ENCODE peak calls at places on chromosomes 5 and 9, in five cellular contexts. R is colonic mucosa; P is HT1080; M is stimulated activated CD4-positive, alpha-beta T cell treated with anti-CD3 and anti-CD28 coated beads, Interleukin-4, amount 100 ng/mL, for 1 hour; Z is stimulated activated CD8-positive, alpha-beta memory T cell treated with anti-CD3 and anti-CD28 coated beads, Interleukin-12 subunit alpha, Interleukin-12 subunit beta, amount 100 ng/mL, for 1 hour. J is an unnamed sample.

GRCh38 chr5:172777381-172778222 is 6.6 kb upstream of the DUSP1 start:
- DNase-seq in P (peak), R (peak), M (peak), Z (peak), J (peak)

GRCh38 chr5:94700592-94700991 is 82.1 kb downstream of the SLF1 start:
- DNase-seq in Z (no peak), P (peak), M (no peak), R (no peak), J (no peak)

GRCh38 chr9:15146121-15146820 is 160.7 kb downstream of the TTC39B start:
- DNase-seq in Z (no peak), R (no peak), P (no peak), M (no peak), J (no peak)

GRCh38 chr5:92320446-92320845 is 937.3 kb upstream of the ARRDC3 start:
- DNase-seq in Z (no peak), P (no peak), M (no peak), R (no peak), J (no peak)

GRCh38 chr9:7782390-7783120 is 17.0 kb downstream of the DMAC1 start:
- DNase-seq in R (no peak), P (no peak), Z (no peak), M (no peak), J (no peak)

GRCh38 chr5:177131352-177131710 is 2.2 kb upstream of the NSD1 start:
- DNase-seq in Z (no peak), R (no peak), M (no peak), P (no peak), J (no peak)

GRCh38 chr9:116524778-116525470 is 162.2 kb upstream of the TRIM32 start:
- DNase-seq in Z (no peak), P (no peak), R (no peak), M (no peak), J (no peak)

GRCh38 chr9:114341991-114342390 is 12.3 kb downstream of the ORM2 start:
- DNase-seq in R (no peak), M (no peak), P (no peak), Z (no peak), J (no peak)

GRCh38 chr5:661891-662750 is 31.0 kb downstream of the TPPP start:
- DNase-seq in P (no peak), Z (no peak), R (no peak), M (no peak), J (no peak)

GRCh38 chr9:105264380-105264779 is 19.9 kb downstream of the SLC44A1 start:
- DNase-seq in M (no peak), R (no peak), Z (no peak), P (no peak), J (no peak)

GRCh38 chr5:93532370-93532769 is 48.6 kb downstream of the NR2F1-AS1 start:
- DNase-seq in M (no peak), P (no peak), R (peak), Z (no peak), J (no peak)

GRCh38 chr5:2523180-2523579 is 228.3 kb downstream of the IRX2 start:
- DNase-seq in Z (no peak), P (no peak), R (no peak), M (no peak), J (no peak)

GRCh38 chr9:35661756-35662350 is 3.1 kb downstream of the ARHGEF39 start:
- DNase-seq in P (no peak), Z (no peak), M (no peak), R (no peak), J (no peak)

GRCh38 chr9:81546498-81546897 is 142.8 kb downstream of the TLE1 start:
- DNase-seq in R (no peak), P (no peak), Z (no peak), M (no peak), J (no peak)

GRCh38 chr5:27325513-27325912 is 287.1 kb upstream of the CDH9 start:
- DNase-seq in P (peak), Z (no peak), M (no peak), R (no peak), J (no peak)

GRCh38 chr5:160887780-160888179 is 35.8 kb upstream of the ATP10B start:
- DNase-seq in M (no peak), Z (no peak), P (no peak), R (peak), J (no peak)

GRCh38 chr9:1960696-1961095 is 54.5 kb upstream of the SMARCA2 start:
- DNase-seq in Z (no peak), M (no peak), P (no peak), R (no peak), J (no peak)

GRCh38 chr9:34624475-34624984 is 4.2 kb upstream of the DCTN3 start:
- DNase-seq in R (no peak), M (no peak), Z (no peak), P (no peak), J (no peak)

GRCh38 chr9:35619800-35620158 is 1.6 kb upstream of the CD72 start:
- DNase-seq in Z (no peak), R (no peak), M (no peak), P (no peak), J (peak)

GRCh38 chr9:84140535-84141101 is 160.0 kb downstream of the RMI1 start:
- DNase-seq in Z (no peak), M (peak), P (no peak), R (peak), J (peak)